ENCODE peak calls at places on chromosome 16, in four cellular contexts. K, Q, L and J are unnamed samples.

GRCh38 chr16:68197250-68197649 is 38.7 kb downstream of the ESRP2 start:
- DNase-seq in K (no peak), Q (no peak), L (no peak), J (no peak)

GRCh38 chr16:56547949-56548567 is 16.8 kb upstream of the MT4 start:
- DNase-seq in K (no peak), Q (no peak), L (no peak), J (no peak)

GRCh38 chr16:67191410-67191994 is 453 bp upstream of the E2F4 start:
- DNase-seq in K (no peak), Q (no peak), L (no peak), J (no peak)

GRCh38 chr16:70468776-70469525 is 14.6 kb downstream of the FCSK start:
- DNase-seq in K (no peak), Q (no peak), L (no peak), J (no peak)

GRCh38 chr16:9919460-9919859 is 262.8 kb downstream of the GRIN2A start:
- DNase-seq in K (no peak), Q (no peak), L (no peak), J (no peak)

GRCh38 chr16:48384982-48385271 is 286 bp downstream of the SIAH1 start:
- DNase-seq in K (no peak), Q (no peak), L (peak), J (peak)

GRCh38 chr16:8167436-8167835 is 422.9 kb downstream of the TMEM114 start:
- DNase-seq in K (no peak), Q (no peak), L (no peak), J (no peak)

GRCh38 chr16:16992986-16993783 is 477.6 kb downstream of the XYLT1 start:
- DNase-seq in K (no peak), Q (no peak), L (no peak), J (no peak)

GRCh38 chr16:51723016-51723724 is 572.1 kb upstream of the SALL1 start:
- DNase-seq in K (no peak), Q (peak), L (no peak), J (no peak)

GRCh38 chr16:8850279-8850885 is 18.4 kb downstream of the CARHSP1 start:
- DNase-seq in K (no peak), Q (no peak), L (peak), J (peak)

GRCh38 chr16:396605-397004 is 394 bp upstream of the NME4 start:
- DNase-seq in K (peak), Q (peak), L (no peak), J (peak)

GRCh38 chr16:10949424-10949970 is 5.1 kb downstream of the CLEC16A start:
- DNase-seq in K (no peak), Q (peak), L (peak), J (no peak)

GRCh38 chr16:57949595-57950238 is 21.2 kb downstream of the CNGB1 start:
- DNase-seq in K (no peak), Q (no peak), L (no peak), J (no peak)

GRCh38 chr16:84487358-84487757 is 17.1 kb downstream of the MEAK7 start:
- DNase-seq in K (no peak), Q (no peak), L (no peak), J (no peak)

GRCh38 chr16:67871256-67871655 is 1.6 kb upstream of the EDC4 start:
- DNase-seq in K (no peak), Q (no peak), L (no peak), J (no peak)

GRCh38 chr16:13958438-13958837 is 38.5 kb downstream of the ERCC4 start:
- DNase-seq in K (no peak), Q (no peak), L (no peak), J (no peak)

GRCh38 chr16:80197790-80198201 is 343.0 kb upstream of the DYNLRB2 start:
- DNase-seq in K (no peak), Q (no peak), L (no peak), J (no peak)

GRCh38 chr16:22764662-22765302 is 49.2 kb upstream of the HS3ST2 start:
- DNase-seq in K (no peak), Q (no peak), L (no peak), J (peak)

GRCh38 chr16:50593410-50594139 is 45.4 kb downstream of the NKD1 start:
- DNase-seq in K (peak), Q (peak), L (no peak), J (peak)
- H3K27ac ChIP-seq in K (no peak), Q (no peak), L (no peak), J (no peak)

GRCh38 chr16:4611337-4612023 is 3.2 kb downstream of the UBALD1 start:
- DNase-seq in K (no peak), Q (no peak), L (no peak), J (no peak)
- H3K27ac ChIP-seq in K (no peak), Q (no peak), L (no peak), J (no peak)

GRCh38 chr16:54282923-54283734 is 3.5 kb downstream of the IRX3 start:
- DNase-seq in K (peak), Q (no peak), L (peak), J (no peak)
- H3K27ac ChIP-seq in K (peak), Q (no peak), L (no peak), J (no peak)

GRCh38 chr16:25013751-25014499 is 1.2 kb downstream of the ARHGAP17 start:
- DNase-seq in K (no peak), Q (no peak), L (no peak), J (no peak)

GRCh38 chr16:25012525-25012991 is 2.6 kb downstream of the ARHGAP17 start:
- DNase-seq in K (no peak), Q (no peak), L (no peak), J (no peak)

GRCh38 chr16:25014500-25015147 is 545 bp downstream of the ARHGAP17 start:
- DNase-seq in K (peak), Q (peak), L (peak), J (peak)

GRCh38 chr16:25011891-25012499 is 3.2 kb downstream of the ARHGAP17 start:
- DNase-seq in K (no peak), Q (no peak), L (no peak), J (no peak)

DNA sequence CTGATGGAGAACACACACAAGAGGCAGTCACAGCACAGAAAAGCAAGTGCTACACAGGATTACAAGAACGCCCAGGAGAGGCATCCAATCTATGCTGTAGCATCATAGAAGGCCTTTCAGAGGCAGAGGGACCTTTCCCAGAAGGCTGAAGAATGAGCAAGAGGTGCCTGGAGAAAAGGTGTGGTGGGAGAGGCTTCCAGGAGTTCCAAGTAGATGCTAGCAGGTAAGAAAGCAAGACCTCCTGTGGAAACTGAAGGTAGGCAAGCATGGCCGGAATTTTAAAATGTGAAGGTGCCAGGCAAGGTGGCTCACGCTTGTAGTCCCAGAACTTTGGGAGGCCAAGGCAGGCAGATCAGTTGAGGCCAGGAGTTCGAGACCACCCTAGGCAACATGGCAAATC is 2.1 kb downstream of the ARHGAP17 start:
- DNase-seq in K (no peak), Q (no peak), L (no peak), J (no peak)
- H3K27ac ChIP-seq in K (no peak), Q (peak), L (peak), J (no peak)

DNA sequence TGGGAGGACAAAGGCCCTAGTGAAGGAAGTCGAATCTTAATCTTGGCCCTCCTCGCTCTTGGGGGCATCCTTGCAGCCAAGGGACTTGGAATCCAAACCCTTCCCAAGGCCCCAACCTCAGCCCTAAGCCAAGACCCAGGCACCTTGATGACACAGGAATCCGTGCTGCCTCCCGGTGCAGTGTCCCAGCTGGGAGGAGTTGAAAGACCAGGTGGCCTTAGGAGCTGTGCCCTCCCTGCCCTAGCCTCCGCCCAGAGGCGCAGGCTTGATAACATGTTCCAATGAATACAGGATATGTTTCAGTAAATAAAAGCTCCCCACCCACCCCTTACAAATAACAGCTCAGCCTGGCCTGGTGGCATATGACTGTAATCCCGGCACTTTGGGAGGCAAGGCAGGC is at the start of gene CHST5:
- DNase-seq in K (no peak), Q (no peak), L (no peak), J (no peak)
- H3K27ac ChIP-seq in K (no peak), Q (no peak), L (no peak), J (no peak)

GRCh38 chr16:65223335-65223734 is 101.5 kb upstream of the CDH11 start:
- DNase-seq in K (no peak), Q (no peak), L (no peak), J (no peak)

GRCh38 chr16:65224471-65224870 is 102.6 kb upstream of the CDH11 start:
- DNase-seq in K (no peak), Q (no peak), L (no peak), J (no peak)

GRCh38 chr16:65226077-65226476 is 104.2 kb upstream of the CDH11 start:
- DNase-seq in K (no peak), Q (no peak), L (no peak), J (no peak)

GRCh38 chr16:65225488-65225887 is 103.6 kb upstream of the CDH11 start:
- DNase-seq in K (no peak), Q (no peak), L (no peak), J (no peak)

GRCh38 chr16:65224994-65225393 is 103.1 kb upstream of the CDH11 start:
- DNase-seq in K (no peak), Q (no peak), L (no peak), J (no peak)
- H3K27ac ChIP-seq in K (no peak), Q (no peak), L (no peak), J (no peak)

GRCh38 chr16:89583895-89584644 is 8.5 kb downstream of the CPNE7 start:
- DNase-seq in K (no peak), Q (no peak), L (no peak), J (no peak)

GRCh38 chr16:89581045-89581695 is 5.6 kb downstream of the CPNE7 start:
- DNase-seq in K (no peak), Q (no peak), L (no peak), J (no peak)

GRCh38 chr16:89581861-89582563 is 6.5 kb downstream of the CPNE7 start:
- DNase-seq in K (no peak), Q (no peak), L (no peak), J (no peak)

GRCh38 chr16:89583197-89583894 is 7.8 kb downstream of the CPNE7 start:
- DNase-seq in K (no peak), Q (no peak), L (no peak), J (no peak)

DNA sequence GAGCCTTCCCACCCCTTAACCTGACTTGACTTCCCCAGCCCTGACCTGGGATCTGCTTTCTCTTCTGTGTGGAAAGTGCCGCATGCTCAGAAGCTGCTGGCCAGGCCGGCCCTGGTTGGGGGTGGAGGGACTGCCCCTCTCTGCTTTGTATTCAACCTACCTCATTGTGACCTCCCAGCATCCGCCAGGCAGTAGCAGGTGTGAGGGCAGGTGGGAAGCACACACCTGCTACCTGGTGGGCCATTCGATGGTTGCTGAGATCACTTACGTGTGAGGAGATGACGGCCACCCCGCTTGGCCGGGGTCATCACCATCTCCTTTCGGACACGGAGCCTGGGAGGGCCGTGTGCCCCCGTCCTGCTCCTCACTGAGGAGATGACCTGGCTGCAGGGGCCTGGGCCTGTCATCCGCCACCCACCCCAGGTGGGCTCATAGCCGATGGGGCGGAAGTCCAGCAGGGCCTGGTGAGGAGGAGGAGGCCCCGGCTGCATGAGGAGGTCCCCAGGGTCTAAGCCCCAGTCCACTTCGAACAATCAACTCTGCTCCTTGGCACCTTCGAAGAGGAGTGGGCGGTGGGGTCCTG is 7.1 kb downstream of the CPNE7 start:
- DNase-seq in K (no peak), Q (no peak), L (no peak), J (no peak)
- H3K27ac ChIP-seq in K (no peak), Q (no peak), L (no peak), J (no peak)

DNA sequence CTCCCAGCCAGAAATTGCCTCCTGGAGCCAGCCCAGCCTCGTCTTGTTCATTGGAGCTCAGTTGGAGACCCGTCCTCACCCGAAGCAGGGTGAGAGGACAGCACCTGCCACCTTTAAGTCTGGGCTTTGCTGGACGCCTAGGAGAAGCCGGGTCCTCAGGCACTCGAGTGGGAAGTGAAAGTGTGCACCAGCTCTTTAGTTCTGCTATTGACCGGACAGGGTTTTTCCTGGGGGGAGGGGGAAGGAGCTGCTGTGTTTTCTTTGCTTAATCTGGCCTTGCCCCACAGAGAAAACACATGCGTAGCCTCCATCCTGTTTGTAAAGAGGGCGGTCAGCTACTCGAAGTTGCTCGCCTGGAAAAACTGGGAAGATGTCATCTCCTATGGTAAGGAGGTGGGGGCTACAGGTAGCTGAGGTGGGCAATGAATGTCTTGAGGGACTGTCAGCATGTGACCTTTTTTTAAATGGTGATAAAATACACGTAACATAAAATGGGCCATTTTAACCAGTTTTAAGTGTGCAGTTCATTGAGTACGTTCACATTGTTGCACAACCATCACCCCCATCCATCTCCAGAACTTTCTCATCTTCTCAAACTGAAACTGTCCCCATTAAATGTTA is 34.4 kb downstream of the CMIP start:
- DNase-seq in K (no peak), Q (no peak), L (peak), J (no peak)
- H3K27ac ChIP-seq in K (no peak), Q (no peak), L (peak), J (no peak)